ENCODE peak calls at places on chromosome 3, in five cellular contexts. E, D, B, F and R are unnamed samples.

GRCh38 chr3:195119461-195120198 is 151.3 kb downstream of the XXYLT1 start:
- DNase-seq in E (no peak), D (no peak), B (no peak), F (peak), R (no peak)

GRCh38 chr3:188712257-188712924 is 459.4 kb upstream of the TPRG1 start:
- DNase-seq in E (no peak), D (peak), B (no peak), F (peak), R (no peak)

GRCh38 chr3:134143828-134144390 is 106.8 kb downstream of the RYK start:
- DNase-seq in E (no peak), D (no peak), B (no peak), F (peak), R (no peak)

GRCh38 chr3:164208846-164209245 is 869.5 kb downstream of the SI start:
- DNase-seq in E (no peak), D (no peak), B (no peak), F (no peak), R (no peak)

GRCh38 chr3:10505050-10505790 is at the start of gene ATP2B2:
- DNase-seq in E (peak), D (no peak), B (no peak), F (no peak), R (peak)

GRCh38 chr3:195043612-195044144 is 227.3 kb downstream of the XXYLT1 start:
- DNase-seq in E (no peak), D (no peak), B (no peak), F (no peak), R (no peak)

GRCh38 chr3:14991148-14991742 is 43.9 kb downstream of the NR2C2 start:
- DNase-seq in E (no peak), D (no peak), B (no peak), F (peak), R (no peak)

GRCh38 chr3:183114779-183115178 is 15.5 kb upstream of the MCCC1 start:
- DNase-seq in E (no peak), D (no peak), B (no peak), F (no peak), R (no peak)

GRCh38 chr3:27568393-27568792 is 84.2 kb upstream of the SLC4A7 start:
- DNase-seq in E (no peak), D (no peak), B (no peak), F (no peak), R (peak)

GRCh38 chr3:8653800-8654408 is 9.3 kb upstream of the SSUH2 start:
- DNase-seq in E (no peak), D (no peak), B (no peak), F (no peak), R (no peak)

GRCh38 chr3:47578119-47578630 is 490 bp downstream of the CSPG5 start:
- DNase-seq in E (peak), D (peak), B (peak), F (peak), R (peak)

GRCh38 chr3:135756016-135756695 is 209.4 kb upstream of the PPP2R3A start:
- DNase-seq in E (no peak), D (no peak), B (no peak), F (no peak), R (no peak)

GRCh38 chr3:39191103-39191502 is 1.3 kb downstream of the XIRP1 start:
- DNase-seq in E (no peak), D (no peak), B (no peak), F (no peak), R (no peak)